ENCODE peak calls at places on chromosomes 4 and X, in nine cellular contexts. W is H9, F is IMR-90, O is endothelial cell of umbilical vein, S is neuronal stem cell, B is SK-N-SH, I is mesendoderm, V is GM23248, N is mammary epithelial cell. E is an unnamed sample.
A peak's percentile ranks its signal among the peaks of the same experiment; 100 is the strongest.

GRCh38 chrX:137945470-137945869 is 379.5 kb downstream of the ZIC3 start:
- DNase-seq in W (peak; percentile 29), F (no peak), O (no peak), S (no peak), B (no peak), I (no peak), V (no peak), N (no peak), E (no peak)

GRCh38 chr4:44237643-44238042 is 211.0 kb downstream of the KCTD8 start:
- DNase-seq in W (no peak), F (no peak), O (no peak), S (no peak), B (no peak), I (no peak), V (no peak), N (peak; percentile 25), E (no peak)

GRCh38 chr4:94741304-94741703 is 16.5 kb upstream of the BMPR1B start:
- DNase-seq in W (no peak), F (peak; percentile 78), O (no peak), S (no peak), B (no peak), I (no peak), V (peak; percentile 20), N (no peak), E (no peak)

GRCh38 chrX:154714925-154715324 is 36.0 kb downstream of the GAB3 start:
- DNase-seq in W (peak; percentile 33), F (peak; percentile 50), O (peak; percentile 62), S (peak; percentile 35), B (peak; percentile 63), I (peak; percentile 44), V (peak; percentile 44), N (no peak), E (peak; percentile 3)

GRCh38 chr4:37685211-37685725 is 908 bp downstream of the RELL1 start:
- DNase-seq in W (no peak), F (peak; percentile 82), O (peak; percentile 54), S (no peak), B (no peak), I (peak; percentile 46), V (peak; percentile 80), N (peak; percentile 30), E (no peak)

GRCh38 chrX:154784149-154784985 is 20.9 kb downstream of the MPP1 start:
- DNase-seq in W (no peak), F (no peak), O (no peak), S (no peak), B (no peak), I (peak; percentile 36), V (no peak), N (no peak), E (no peak)

GRCh38 chr4:10371869-10372471 is 85.3 kb downstream of the ZNF518B start:
- DNase-seq in W (peak; percentile 63), F (peak; percentile 2), O (no peak), S (no peak), B (no peak), I (peak; percentile 7), V (peak; percentile 39), N (peak; percentile 77), E (no peak)

GRCh38 chrX:13487731-13488505 is 81.5 kb upstream of the EGFL6 start:
- DNase-seq in W (peak; percentile 54), F (peak; percentile 88), O (peak; percentile 81), S (peak; percentile 17), B (peak; percentile 48), I (peak; percentile 82), V (peak; percentile 73), N (peak; percentile 93), E (peak; percentile 26)

GRCh38 chrX:17939724-17940123 is 78.6 kb upstream of the RAI2 start:
- DNase-seq in W (no peak), F (no peak), O (no peak), S (no peak), B (no peak), I (peak; percentile 6), V (no peak), N (no peak), E (no peak)

GRCh38 chrX:38903093-38903492 is 101.8 kb downstream of the MID1IP1 start:
- DNase-seq in W (no peak), F (no peak), O (no peak), S (no peak), B (no peak), I (no peak), V (no peak), N (no peak), E (no peak)

GRCh38 chrX:68897118-68897517 is 68.3 kb downstream of the EFNB1 start:
- DNase-seq in W (no peak), F (no peak), O (no peak), S (no peak), B (no peak), I (no peak), V (no peak), N (no peak), E (no peak)

GRCh38 chr4:23877758-23878229 is 12.1 kb downstream of the PPARGC1A start:
- DNase-seq in W (no peak), F (peak; percentile 84), O (no peak), S (no peak), B (no peak), I (peak; percentile 57), V (no peak), N (no peak), E (no peak)

GRCh38 chr4:170259631-170260153 is 169.9 kb upstream of the AADAT start:
- DNase-seq in W (peak; percentile 94), F (peak; percentile 60), O (peak; percentile 34), S (peak; percentile 98), B (peak; percentile 61), I (peak; percentile 98), V (peak; percentile 88), N (peak; percentile 88), E (peak; percentile 98)

GRCh38 chrX:57595381-57595811 is 3.6 kb downstream of the ZXDB start:
- DNase-seq in W (no peak), F (peak; percentile 85), O (peak; percentile 61), S (no peak), B (no peak), I (no peak), V (peak; percentile 78), N (peak; percentile 77), E (peak; percentile 14)

GRCh38 chr4:180493299-180493698 is 1749.9 kb upstream of the TENM3 start:
- DNase-seq in W (no peak), F (no peak), O (no peak), S (no peak), B (no peak), I (no peak), V (no peak), N (no peak), E (peak; percentile 8)

GRCh38 chr4:182560358-182560757 is 317.2 kb downstream of the TENM3 start:
- DNase-seq in W (peak; percentile 88), F (peak; percentile 76), O (peak; percentile 66), S (peak; percentile 71), B (no peak), I (peak; percentile 98), V (no peak), N (no peak), E (peak; percentile 2)

GRCh38 chr4:74366367-74366891 is 1.5 kb downstream of the EREG start:
- DNase-seq in W (no peak), F (no peak), O (no peak), S (no peak), B (no peak), I (no peak), V (no peak), N (peak; percentile 45), E (no peak)
- H3K9ac ChIP-seq in W (no peak overlapping the region), F (no peak overlapping the region), O (no peak overlapping the region), S (no peak overlapping the region), B (no peak overlapping the region), I (no peak overlapping the region), V (peak overlapping the region; percentile 64), N (peak overlapping the region; percentile 68), E (no peak overlapping the region)

GRCh38 chr4:1040344-1041146 is 29.1 kb downstream of the FGFRL1 start:
- DNase-seq in W (no peak), F (no peak), O (no peak), S (no peak), B (no peak), I (no peak), V (no peak), N (no peak), E (no peak)

GRCh38 chr4:1043162-1043561 is 31.7 kb downstream of the FGFRL1 start:
- DNase-seq in W (no peak), F (no peak), O (no peak), S (no peak), B (no peak), I (no peak), V (no peak), N (no peak), E (no peak)

GRCh38 chr4:1041147-1041935 is 29.9 kb downstream of the FGFRL1 start:
- DNase-seq in W (no peak), F (peak; percentile 34), O (peak; percentile 37), S (peak; percentile 82), B (no peak), I (no peak), V (peak; percentile 82), N (no peak), E (no peak)

GRCh38 chr4:1042352-1043025 is 31.1 kb downstream of the FGFRL1 start:
- DNase-seq in W (no peak), F (no peak), O (no peak), S (no peak), B (no peak), I (no peak), V (no peak), N (no peak), E (no peak)

GRCh38 chr4:1041936-1042330 is 30.5 kb downstream of the FGFRL1 start:
- DNase-seq in W (no peak), F (no peak), O (no peak), S (no peak), B (no peak), I (no peak), V (no peak), N (no peak), E (no peak)
- H3K9ac ChIP-seq in W (no peak overlapping the region), F (no peak overlapping the region), O (no peak overlapping the region), S (peak overlapping the region; percentile 70), B (no peak overlapping the region), I (no peak overlapping the region), V (peak overlapping the region; percentile 53), N (no peak overlapping the region), E (no peak overlapping the region)

GRCh38 chr4:109434007-109434792 is 585 bp downstream of the SEC24B start:
- DNase-seq in W (peak; percentile 44), F (peak; percentile 18), O (peak; percentile 57), S (peak; percentile 14), B (peak; percentile 64), I (peak; percentile 52), V (peak; percentile 66), N (peak; percentile 25), E (no peak)
- H3K9ac ChIP-seq in W (peak overlapping the region; percentile 55), F (peak overlapping the region; percentile 78), O (peak overlapping the region; percentile 96), S (peak overlapping the region; percentile 90), B (peak overlapping the region; percentile 80), I (peak overlapping the region; percentile 71), V (peak overlapping the region; percentile 90), N (peak overlapping the region; percentile 84), E (peak overlapping the region; percentile 87)

GRCh38 chr4:153131478-153132069 is 72.7 kb upstream of the TRIM2 start:
- DNase-seq in W (no peak), F (no peak), O (no peak), S (no peak), B (no peak), I (no peak), V (peak; percentile 73), N (no peak), E (no peak)

GRCh38 chr4:153122855-153123254 is 81.4 kb upstream of the TRIM2 start:
- DNase-seq in W (no peak), F (no peak), O (no peak), S (no peak), B (peak; percentile 28), I (no peak), V (no peak), N (no peak), E (no peak)

GRCh38 chr4:153126137-153126536 is 78.1 kb upstream of the TRIM2 start:
- DNase-seq in W (no peak), F (peak; percentile 28), O (no peak), S (no peak), B (no peak), I (no peak), V (peak; percentile 33), N (no peak), E (no peak)

GRCh38 chr4:153127773-153128494 is 76.3 kb upstream of the TRIM2 start:
- DNase-seq in W (peak; percentile 87), F (peak; percentile 77), O (peak; percentile 86), S (peak; percentile 96), B (peak; percentile 80), I (peak; percentile 88), V (peak; percentile 89), N (peak; percentile 65), E (peak; percentile 78)
- H3K9ac ChIP-seq in W (no peak overlapping the region), F (peak overlapping the region; percentile 70), O (peak overlapping the region; percentile 45), S (no peak overlapping the region), B (no peak overlapping the region), I (peak overlapping the region; percentile 30), V (peak overlapping the region; percentile 37), N (no peak overlapping the region), E (peak overlapping the region; percentile 63)

E was measured in SK-N-MC.